ENCODE peak calls at places on chromosomes 7 and 10, in nine cellular contexts. M is HepG2, P is GM13976, A is nephron progenitor cell, I is Calu3, O is psoas muscle, Y is A673, K is fibroblast of mammary gland, Z is A549. U is an unnamed sample.

GRCh38 chr7:140003913-140004382 is 58.8 kb downstream of the PARP12 start:
- DNase-seq in A (peak; percentile 42), I (peak; percentile 63), K (peak; percentile 83), Z (peak; percentile 63), M (peak; percentile 43), Y (peak; percentile 65), P (peak; percentile 78), O (no peak), U (no peak)

GRCh38 chr10:49756641-49757040 is 5.5 kb downstream of the OGDHL start:
- DNase-seq in O (no peak), P (no peak), A (no peak), Z (no peak), K (no peak), Y (no peak), M (no peak), I (no peak), U (no peak)

GRCh38 chr10:30811665-30812017 is 182.1 kb upstream of the LYZL2 start:
- DNase-seq in O (no peak), M (no peak), Y (no peak), A (no peak), Z (no peak), K (peak; percentile 84), P (no peak), I (no peak), U (no peak)

GRCh38 chr7:55132890-55133551 is 114.2 kb downstream of the EGFR start:
- DNase-seq in A (no peak), O (peak; percentile 54), K (peak; percentile 99), I (peak; percentile 89), Y (no peak), P (no peak), M (peak; percentile 75), Z (peak; percentile 91), U (no peak)

GRCh38 chr10:124353896-124354295 is 64.8 kb downstream of the OAT start:
- DNase-seq in I (no peak), P (no peak), Y (no peak), K (no peak), Z (no peak), M (no peak), O (no peak), A (no peak), U (no peak)

GRCh38 chr7:10802011-10802410 is 171.7 kb upstream of the PHF14 start:
- DNase-seq in K (no peak), A (no peak), O (no peak), Z (no peak), P (no peak), Y (no peak), I (no peak), M (no peak), U (no peak)

GRCh38 chr10:114526112-114526496 is 121.8 kb upstream of the AFAP1L2 start:
- DNase-seq in K (peak; percentile 28), I (no peak), M (no peak), O (no peak), Y (no peak), Z (no peak), P (no peak), A (no peak), U (no peak)

GRCh38 chr7:133697585-133697984 is 429.6 kb upstream of the LRGUK start:
- DNase-seq in Z (no peak), I (no peak), P (no peak), K (no peak), O (no peak), Y (no peak), A (no peak), M (no peak), U (no peak)

GRCh38 chr10:120460191-120460590 is 3.2 kb downstream of the PLPP4 start:
- DNase-seq in K (no peak), O (no peak), I (no peak), A (no peak), M (no peak), Z (no peak), Y (no peak), P (no peak), U (no peak)

GRCh38 chr10:95273393-95274312 is 17.1 kb downstream of the PDLIM1 start:
- DNase-seq in Z (peak; percentile 81), P (no peak), A (no peak), Y (no peak), O (peak; percentile 49), I (peak; percentile 17), M (peak; percentile 98), K (peak; percentile 94), U (no peak)

GRCh38 chr10:89518108-89518507 is 17.3 kb downstream of the SLC16A12 start:
- DNase-seq in P (no peak), Y (peak; percentile 26), K (no peak), I (no peak), O (peak; percentile 23), Z (no peak), A (no peak), M (no peak), U (no peak)

GRCh38 chr7:151444632-151445031 is 4.7 kb upstream of the CRYGN start:
- DNase-seq in O (no peak), Y (no peak), P (no peak), K (no peak), A (no peak), Z (no peak), M (no peak), I (no peak), U (no peak)

GRCh38 chr10:97618285-97618684 is 15.0 kb downstream of the MORN4 start:
- DNase-seq in Y (no peak), O (no peak), I (no peak), P (no peak), K (no peak), A (no peak), M (no peak), Z (no peak), U (no peak)

GRCh38 chr7:87507446-87507845 is 32.0 kb upstream of the ABCB4 start:
- DNase-seq in K (no peak), I (no peak), Y (peak; percentile 3), O (no peak), A (no peak), M (peak; percentile 16), P (no peak), Z (peak; percentile 7), U (no peak)

GRCh38 chr10:79246606-79247275 is 100.5 kb upstream of the PPIF start:
- DNase-seq in M (no peak), P (no peak), Y (no peak), Z (no peak), O (peak; percentile 77), I (no peak), K (peak; percentile 60), A (no peak), U (no peak)

GRCh38 chr10:68988530-68989316 is at the start of gene KIFBP:
- DNase-seq in Y (peak; percentile 99), M (peak; percentile 95), P (peak; percentile 93), K (peak; percentile 98), I (peak; percentile 92), O (peak; percentile 91), Z (peak; percentile 98), A (peak; percentile 85), U (peak; percentile 86)
- TF ChIP-seq CTCF in Y (peak; percentile 65), M (peak; percentile 75), P (peak; percentile 38), K (peak; percentile 47), I (peak; percentile 63), O (peak; percentile 40), Z (peak; percentile 51), A (peak; percentile 25), U (no peak)

GRCh38 chr10:132541129-132541528 is 3.5 kb downstream of the INPP5A start:
- DNase-seq in I (no peak), P (no peak), K (no peak), M (no peak), Z (no peak), O (no peak), A (no peak), Y (no peak), U (no peak)

GRCh38 chr10:132539894-132540293 is 2.3 kb downstream of the INPP5A start:
- DNase-seq in O (no peak), Y (no peak), I (no peak), M (no peak), K (peak; percentile 66), A (no peak), P (no peak), Z (no peak), U (no peak)

GRCh38 chr10:132541601-132542011 is 4.0 kb downstream of the INPP5A start:
- DNase-seq in K (no peak), Z (no peak), A (no peak), I (no peak), Y (no peak), P (peak; percentile 37), M (no peak), O (no peak), U (no peak)

GRCh38 chr10:132539431-132539839 is 1.8 kb downstream of the INPP5A start:
- DNase-seq in Y (no peak), M (no peak), P (no peak), A (peak; percentile 11), O (peak; percentile 41), Z (no peak), I (no peak), K (no peak), U (no peak)

DNA sequence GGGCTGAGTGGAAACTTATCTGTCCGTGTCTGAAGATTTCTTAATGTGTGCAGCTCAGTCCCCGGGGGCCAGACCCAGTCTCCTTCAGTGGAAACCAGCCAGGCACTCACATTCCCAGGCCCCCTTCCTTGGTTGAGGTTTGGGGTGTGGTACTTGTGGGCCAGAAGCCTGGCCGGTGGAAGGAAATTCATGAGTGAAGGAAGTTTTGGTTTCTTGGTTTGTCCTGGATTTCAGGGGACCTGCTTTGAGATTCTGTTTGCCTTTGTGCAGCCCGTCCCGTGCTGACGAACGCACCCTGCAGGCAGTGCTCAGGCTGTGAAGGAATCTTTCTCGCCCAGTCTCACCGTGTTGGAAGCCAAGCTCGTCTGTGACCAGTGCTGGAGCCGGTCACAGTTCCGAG is 2.9 kb downstream of the INPP5A start:
- DNase-seq in I (no peak), P (no peak), O (peak; percentile 36), A (no peak), Y (no peak), Z (no peak), M (no peak), K (peak; percentile 39), U (no peak)
- TF ChIP-seq CTCF in I (no peak), P (no peak), O (no peak), A (no peak), Y (no peak), Z (no peak), M (no peak), K (peak; percentile 40), U (no peak)

GRCh38 chr7:110568932-110569331 is 522.0 kb upstream of the LRRN3 start:
- DNase-seq in M (no peak), I (peak; percentile 47), P (no peak), K (no peak), Y (no peak), A (no peak), O (no peak), Z (no peak), U (no peak)

GRCh38 chr7:110569486-110569885 is 521.4 kb upstream of the LRRN3 start:
- DNase-seq in M (no peak), O (no peak), Z (no peak), K (no peak), A (no peak), P (no peak), Y (no peak), I (no peak), U (no peak)

GRCh38 chr7:110568388-110568787 is 522.5 kb upstream of the LRRN3 start:
- DNase-seq in Y (no peak), Z (peak; percentile 15), O (no peak), I (no peak), K (no peak), A (no peak), P (no peak), M (no peak), U (no peak)

GRCh38 chr7:110573862-110574528 is 516.9 kb upstream of the LRRN3 start:
- DNase-seq in K (peak; percentile 77), O (no peak), I (no peak), A (no peak), P (no peak), Y (peak; percentile 20), Z (peak; percentile 92), M (peak; percentile 10), U (no peak)
- TF ChIP-seq CTCF in K (no peak), O (no peak), I (no peak), A (no peak), P (no peak), Y (no peak), Z (no peak), M (no peak), U (no peak)

GRCh38 chr10:64859911-64860310 is 1338.7 kb downstream of the REEP3 start:
- DNase-seq in M (no peak), Y (no peak), O (no peak), I (no peak), Z (no peak), K (no peak), A (no peak), P (no peak), U (no peak)
- TF ChIP-seq CTCF in M (no peak), Y (no peak), O (no peak), I (no peak), Z (no peak), K (no peak), A (no peak), P (no peak), U (no peak)